ENCODE peak calls at places on chromosomes 12 and 14, in five cellular contexts. L, R, T, K and S are unnamed samples.

GRCh38 chr12:55929306-55929791 is 1.6 kb upstream of the DGKA start:
- DNase-seq in T (no peak), L (peak), R (peak), K (no peak), S (no peak)

GRCh38 chr12:75446857-75447256 is 33.7 kb upstream of the GLIPR1 start:
- DNase-seq in K (no peak), L (no peak), R (no peak), T (peak), S (peak)

GRCh38 chr12:26176725-26177124 is 18.6 kb upstream of the SSPN start:
- DNase-seq in K (no peak), L (no peak), T (no peak), R (no peak), S (no peak)

GRCh38 chr12:108980831-108981618 is 39.8 kb downstream of the SVOP start:
- DNase-seq in R (no peak), L (no peak), K (no peak), T (no peak), S (no peak)

GRCh38 chr12:121102307-121102706 is 30.4 kb upstream of the P2RX7 start:
- DNase-seq in T (no peak), K (no peak), L (no peak), R (no peak), S (no peak)

GRCh38 chr12:31582155-31582554 is 8.8 kb downstream of the DENND5B start:
- DNase-seq in R (no peak), L (no peak), K (no peak), T (no peak), S (no peak)

GRCh38 chr12:129641916-129642315 is 261.9 kb downstream of the TMEM132D start:
- DNase-seq in K (no peak), L (no peak), R (no peak), T (no peak), S (no peak)

GRCh38 chr12:53005215-53005985 is 856 bp upstream of the EIF4B start:
- DNase-seq in T (no peak), K (peak), L (no peak), R (no peak), S (no peak)

GRCh38 chr12:54378791-54379400 is 5.6 kb downstream of the ZNF385A start:
- DNase-seq in K (peak), L (no peak), R (peak), T (peak), S (no peak)

GRCh38 chr12:132466241-132467188 is 23.4 kb upstream of the FBRSL1 start:
- DNase-seq in K (no peak), T (no peak), R (no peak), L (no peak), S (no peak)

GRCh38 chr14:100546051-100546443 is 41.2 kb downstream of the BEGAIN start:
- DNase-seq in T (no peak), K (peak), R (peak), L (no peak), S (no peak)

GRCh38 chr14:36293824-36294223 is 26.6 kb downstream of the MBIP start:
- DNase-seq in K (no peak), T (no peak), L (no peak), R (no peak), S (no peak)

GRCh38 chr12:64737539-64737938 is 21.7 kb downstream of the GNS start:
- DNase-seq in T (no peak), K (no peak), L (no peak), R (no peak), S (no peak)

GRCh38 chr12:131454418-131455217 is 256.3 kb upstream of the SFSWAP start:
- DNase-seq in T (peak), R (peak), K (peak), L (no peak), S (no peak)

GRCh38 chr12:96108321-96108720 is 72.9 kb upstream of the LTA4H start:
- DNase-seq in L (no peak), K (no peak), T (no peak), R (no peak), S (no peak)

GRCh38 chr12:98355322-98355721 is 160.1 kb upstream of the TMPO start:
- DNase-seq in R (no peak), L (no peak), K (no peak), T (peak), S (peak)

GRCh38 chr14:38737657-38738056 is 365.4 kb downstream of the SEC23A start:
- DNase-seq in R (no peak), K (no peak), T (no peak), L (no peak), S (no peak)

GRCh38 chr12:2214411-2214810 is 161.6 kb downstream of the CACNA1C start:
- DNase-seq in T (no peak), L (no peak), K (no peak), R (no peak), S (no peak)

GRCh38 chr12:11863478-11863906 is 207.2 kb upstream of the BCL2L14 start:
- DNase-seq in L (no peak), T (no peak), R (peak), K (no peak), S (no peak)

GRCh38 chr12:50841654-50842531 is 833 bp upstream of the TMPRSS12 start:
- DNase-seq in L (no peak), R (no peak), T (no peak), K (no peak), S (no peak)

GRCh38 chr12:3261782-3262359 is 184.7 kb downstream of the TSPAN9 start:
- DNase-seq in R (no peak), T (no peak), L (no peak), K (no peak), S (no peak)

GRCh38 chr12:2733493-2734252 is 61.1 kb upstream of the FKBP4 start:
- DNase-seq in R (no peak), K (no peak), T (no peak), L (no peak), S (no peak)

GRCh38 chr14:55976219-55976618 is 142.0 kb upstream of the PELI2 start:
- DNase-seq in L (no peak), R (peak), K (no peak), T (no peak), S (no peak)

GRCh38 chr12:52615208-52615868 is 3.0 kb downstream of the KRT73 start:
- DNase-seq in K (peak), R (no peak), T (no peak), L (no peak), S (no peak)

GRCh38 chr12:92403210-92404175 is 257.8 kb upstream of the BTG1 start:
- DNase-seq in L (peak), R (no peak), K (no peak), T (no peak), S (no peak)

GRCh38 chr14:57987051-57987450 is 121.2 kb upstream of the SLC35F4 start:
- DNase-seq in L (no peak), R (no peak), K (no peak), T (no peak), S (no peak)

GRCh38 chr12:51531982-51532497 is 59.0 kb upstream of the SCN8A start:
- DNase-seq in T (peak), L (peak), R (peak), K (peak), S (no peak)

GRCh38 chr12:118780939-118781338 is 200.4 kb upstream of the SRRM4 start:
- DNase-seq in L (no peak), R (no peak), K (no peak), T (no peak), S (no peak)

GRCh38 chr14:81206115-81206514 is 14.6 kb downstream of the GTF2A1 start:
- DNase-seq in T (no peak), R (no peak), L (no peak), K (no peak), S (no peak)

GRCh38 chr12:132516064-132517012 is 26.4 kb downstream of the FBRSL1 start:
- DNase-seq in R (no peak), K (no peak), L (no peak), T (no peak), S (no peak)

GRCh38 chr12:100404769-100405407 is 48.0 kb downstream of the SLC17A8 start:
- DNase-seq in R (peak), T (no peak), K (peak), L (no peak), S (no peak)

GRCh38 chr12:25106818-25107217 is 88.1 kb downstream of the DNAI7 start:
- DNase-seq in L (no peak), T (no peak), K (no peak), R (no peak), S (no peak)

GRCh38 chr14:54116972-54117371 is 160.3 kb upstream of the BMP4 start:
- DNase-seq in L (no peak), T (no peak), K (no peak), R (no peak), S (peak)

GRCh38 chr12:80041691-80042090 is 57.6 kb upstream of the OTOGL start:
- DNase-seq in T (no peak), L (no peak), K (no peak), R (no peak), S (no peak)

DNA sequence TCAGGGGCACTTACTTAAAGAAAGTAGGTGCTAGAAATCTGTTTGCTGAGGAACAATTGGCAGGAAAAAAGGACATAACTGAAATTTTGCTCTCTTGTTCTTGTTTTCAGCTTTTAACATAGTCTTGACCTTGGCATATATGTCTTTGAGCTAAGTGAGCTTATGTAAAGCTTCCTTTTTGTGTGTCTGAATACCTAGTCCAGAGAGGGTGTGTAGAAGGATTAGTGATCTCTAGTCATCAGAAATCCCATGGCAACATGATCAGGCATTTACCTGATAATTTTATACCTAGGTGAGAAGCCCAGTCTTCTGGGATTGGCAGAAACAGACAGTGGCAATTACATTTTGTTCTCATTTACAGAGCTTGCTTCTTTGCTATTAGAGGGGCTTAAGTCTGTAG is 166.1 kb downstream of the SNAPC1 start:
- DNase-seq in T (no peak), R (no peak), K (no peak), L (no peak), S (no peak)
- H3K27ac ChIP-seq in T (no peak), R (no peak), K (no peak), L (no peak), S (peak)

GRCh38 chr12:181921-182320 is 32.0 kb downstream of the SLC6A12 start:
- DNase-seq in L (no peak), T (no peak), R (no peak), K (no peak), S (no peak)
- H3K27ac ChIP-seq in L (no peak), T (peak), R (no peak), K (no peak), S (no peak)

DNA sequence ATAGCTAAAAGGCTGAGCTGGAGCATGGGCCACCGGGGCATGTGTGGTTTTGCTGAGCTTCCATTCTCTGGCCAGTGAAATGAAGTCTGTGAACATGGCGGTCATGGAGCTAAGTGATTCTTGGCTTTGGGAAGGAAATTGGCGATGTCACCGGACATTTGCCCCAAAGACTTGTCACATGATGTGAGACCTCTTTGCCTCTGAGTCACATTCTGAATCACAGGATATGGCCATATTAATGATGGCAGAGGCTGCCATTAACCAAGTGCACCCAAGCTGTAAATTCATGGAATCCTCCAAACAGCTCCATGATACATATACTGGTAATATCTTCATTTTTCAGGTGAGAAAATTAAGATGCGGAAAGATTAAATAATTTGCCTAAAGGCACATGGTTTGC is 27.4 kb upstream of the BATF start:
- DNase-seq in L (no peak), T (no peak), K (no peak), R (no peak), S (no peak)
- H3K27ac ChIP-seq in L (no peak), T (no peak), K (no peak), R (no peak), S (no peak)

GRCh38 chr14:68423686-68424085 is 369.2 kb downstream of the ZFP36L1 start:
- DNase-seq in R (no peak), K (no peak), L (no peak), T (no peak), S (no peak)
- H3K27ac ChIP-seq in R (no peak), K (no peak), L (no peak), T (peak), S (no peak)

GRCh38 chr12:57815177-57816000 is 3.1 kb downstream of the AVIL start:
- DNase-seq in L (no peak), T (no peak), K (peak), R (no peak), S (no peak)
- H3K27ac ChIP-seq in L (no peak), T (no peak), K (no peak), R (no peak), S (no peak)